ENCODE peak calls at places on chromosomes 4 and X, in four cellular contexts. F is IMR-90, Q is HepG2, S is GM12878. D is an unnamed sample.

GRCh38 chr4:98448923-98449322 is 187.7 kb downstream of the RAP1GDS1 start:
- DNase-seq in F (no peak), Q (no peak), S (no peak), D (no peak)

GRCh38 chr4:39151120-39151713 is 31.1 kb upstream of the WDR19 start:
- DNase-seq in F (peak; percentile 64), Q (no peak), S (no peak), D (no peak)

GRCh38 chr4:48030470-48030869 is 13.9 kb downstream of the NIPAL1 start:
- DNase-seq in F (no peak), Q (no peak), S (no peak), D (no peak)

GRCh38 chr4:2343476-2343875 is 75.0 kb downstream of the ZFYVE28 start:
- DNase-seq in F (no peak), Q (no peak), S (no peak), D (no peak)

GRCh38 chr4:25504932-25505636 is 128.0 kb downstream of the ANAPC4 start:
- DNase-seq in F (no peak), Q (no peak), S (no peak), D (no peak)

GRCh38 chr4:24664956-24665355 is 80.6 kb upstream of the DHX15 start:
- DNase-seq in F (peak; percentile 55), Q (peak; percentile 11), S (no peak), D (no peak)

GRCh38 chr4:63348735-63349673 is 1060.2 kb downstream of the TECRL start:
- DNase-seq in F (no peak), Q (no peak), S (no peak), D (no peak)

GRCh38 chrX:78316310-78316709 is 11.1 kb downstream of the CYSLTR1 start:
- DNase-seq in F (no peak), Q (no peak), S (no peak), D (no peak)

GRCh38 chr4:71133491-71133890 is 140.0 kb downstream of the DCK start:
- DNase-seq in F (peak; percentile 33), Q (no peak), S (no peak), D (no peak)

GRCh38 chr4:100504086-100504874 is 13.5 kb downstream of the EMCN start:
- DNase-seq in F (no peak), Q (no peak), S (no peak), D (no peak)

GRCh38 chr4:72843466-72843865 is 226.1 kb downstream of the COX18 start:
- DNase-seq in F (no peak), Q (no peak), S (no peak), D (no peak)

GRCh38 chrX:155956649-155957048 is 40.8 kb upstream of the IL9R start:
- DNase-seq in F (no peak), Q (no peak), S (no peak), D (no peak)

GRCh38 chr4:1042352-1043025 is 31.1 kb downstream of the FGFRL1 start:
- DNase-seq in F (no peak), Q (no peak), S (no peak), D (no peak)

GRCh38 chrX:70293621-70294020 is 3.7 kb downstream of the KIF4A start:
- DNase-seq in F (peak; percentile 66), Q (no peak), S (no peak), D (no peak)

GRCh38 chr4:76809594-76810305 is 88.2 kb downstream of the SOWAHB start:
- DNase-seq in F (peak; percentile 53), Q (peak; percentile 70), S (no peak), D (peak; percentile 1)

GRCh38 chr4:168879178-168879577 is 130.9 kb downstream of the CBR4 start:
- DNase-seq in F (no peak), Q (no peak), S (no peak), D (no peak)

GRCh38 chr4:174402470-174403176 is 118.9 kb downstream of the CEP44 start:
- DNase-seq in F (no peak), Q (no peak), S (no peak), D (no peak)

GRCh38 chr4:154124539-154125255 is 335.8 kb upstream of the SFRP2 start:
- DNase-seq in F (peak; percentile 36), Q (no peak), S (no peak), D (no peak)

GRCh38 chr4:130124066-130124465 is 1028.1 kb downstream of the C4orf33 start:
- DNase-seq in F (no peak), Q (no peak), S (no peak), D (no peak)

GRCh38 chr4:15457401-15458201 is 12.1 kb upstream of the CC2D2A start:
- DNase-seq in F (peak; percentile 81), Q (peak; percentile 24), S (peak; percentile 20), D (peak; percentile 30)
- H3K4me2 ChIP-seq in F (peak overlapping the region; percentile 75), Q (no peak overlapping the region), S (peak overlapping the region; percentile 26), D (no peak overlapping the region)

GRCh38 chr4:37453361-37454262 is 209.1 kb downstream of the NWD2 start:
- DNase-seq in F (no peak), Q (no peak), S (no peak), D (peak; percentile 49)
- TF ChIP-seq POLR2A in F (no peak), Q (no peak), S (no peak), D (no peak)

GRCh38 chrX:103628386-103629290 is at the start of gene TCEAL1:
- DNase-seq in F (peak; percentile 27), Q (peak; percentile 61), S (no peak), D (peak; percentile 9)

GRCh38 chrX:103626855-103627254 is 1.9 kb upstream of the TCEAL1 start:
- DNase-seq in F (peak; percentile 55), Q (no peak), S (no peak), D (no peak)

GRCh38 chrX:103629295-103630170 is 758 bp downstream of the TCEAL1 start:
- DNase-seq in F (peak; percentile 67), Q (peak; percentile 39), S (no peak), D (peak; percentile 34)

GRCh38 chrX:103631145-103631544 is 2.4 kb downstream of the TCEAL1 start:
- DNase-seq in F (no peak), Q (no peak), S (no peak), D (no peak)

GRCh38 chrX:103630171-103630511 is 1.4 kb downstream of the TCEAL1 start:
- DNase-seq in F (no peak), Q (no peak), S (no peak), D (no peak)
- TF ChIP-seq MXI1 in F (no peak), Q (no peak), S (no peak), D (no peak)

GRCh38 chrX:48918303-48918643 is 551 bp downstream of the PIM2 start:
- DNase-seq in F (no peak), Q (no peak), S (no peak), D (no peak)

GRCh38 chrX:48913605-48914366 is 2.3 kb upstream of the SLC35A2 start:
- DNase-seq in F (no peak), Q (no peak), S (no peak), D (no peak)

GRCh38 chrX:48917139-48917980 is 1.5 kb downstream of the PIM2 start:
- DNase-seq in F (peak; percentile 85), Q (peak; percentile 88), S (peak; percentile 88), D (peak; percentile 96)

GRCh38 chrX:48911407-48912182 is at the start of gene SLC35A2:
- DNase-seq in F (peak; percentile 64), Q (peak; percentile 85), S (no peak), D (peak; percentile 70)

GRCh38 chrX:48914593-48915493 is 3.4 kb upstream of the SLC35A2 start:
- DNase-seq in F (no peak), Q (no peak), S (no peak), D (no peak)
- H3K4me2 ChIP-seq in F (no peak overlapping the region), Q (no peak overlapping the region), S (peak overlapping the region; percentile 19), D (peak overlapping the region; percentile 67)

GRCh38 chrX:46547857-46548256 is 2.6 kb upstream of the ZNF674 start:
- DNase-seq in F (peak; percentile 84), Q (peak; percentile 27), S (no peak), D (no peak)

GRCh38 chrX:46549914-46550313 is 4.7 kb upstream of the ZNF674 start:
- DNase-seq in F (no peak), Q (no peak), S (no peak), D (no peak)

GRCh38 chrX:46543441-46543840 is 1.8 kb downstream of the ZNF674 start:
- DNase-seq in F (no peak), Q (no peak), S (no peak), D (no peak)

DNA sequence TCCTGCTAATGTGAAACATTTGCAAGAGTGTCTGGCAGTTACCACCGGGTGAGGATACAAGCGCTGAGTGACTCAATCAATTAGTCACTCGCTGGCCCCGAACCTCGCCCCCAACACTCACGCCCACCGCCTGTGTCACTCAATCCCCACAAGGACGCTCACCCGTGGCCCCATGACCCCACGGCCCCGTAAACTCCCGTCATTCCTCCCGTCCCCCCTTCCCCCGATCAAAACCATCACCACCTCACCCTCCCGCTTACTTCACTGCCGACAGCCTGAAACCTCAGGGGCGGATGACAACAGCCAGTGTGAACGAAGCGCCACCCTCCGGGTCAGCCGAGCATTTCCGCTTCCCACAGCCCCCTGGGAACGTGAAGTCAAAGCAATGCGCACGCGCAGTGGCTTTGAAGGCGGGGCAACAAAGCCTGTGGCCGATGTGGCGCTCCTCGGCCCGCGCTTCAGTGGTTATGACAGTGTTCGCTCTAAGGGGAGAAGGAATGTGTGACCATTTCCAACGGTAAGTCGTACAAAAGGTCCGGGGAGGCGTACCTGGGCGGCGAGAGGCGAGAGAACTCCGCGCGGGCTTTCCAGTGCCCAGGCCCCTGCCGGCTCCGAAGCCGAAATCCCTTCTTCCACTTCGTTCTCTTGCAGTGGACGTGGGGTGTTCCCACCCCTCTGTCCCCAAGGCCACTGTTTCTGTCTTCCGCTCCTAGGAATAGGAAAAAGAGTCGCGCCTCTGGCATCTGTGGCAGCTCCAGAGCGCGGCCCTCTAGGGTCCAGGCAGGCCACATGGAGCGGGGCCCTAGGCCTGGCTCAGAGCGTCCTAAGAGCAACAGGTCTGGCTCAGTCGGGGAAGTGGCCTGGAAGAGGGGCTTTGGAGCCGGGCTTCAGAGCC is at the start of gene ZNF674:
- DNase-seq in F (peak; percentile 93), Q (peak; percentile 84), S (peak; percentile 75), D (peak; percentile 89)
- TF ChIP-seq POLR2A in F (peak; percentile 88), Q (peak; percentile 87), S (peak; percentile 89), D (peak; percentile 84)

GRCh38 chrX:124619710-124620109 is 273.3 kb downstream of the SH2D1A start:
- DNase-seq in F (no peak), Q (no peak), S (no peak), D (no peak)
- TF ChIP-seq MXI1 in F (no peak), Q (no peak), S (no peak), D (no peak)

DNA sequence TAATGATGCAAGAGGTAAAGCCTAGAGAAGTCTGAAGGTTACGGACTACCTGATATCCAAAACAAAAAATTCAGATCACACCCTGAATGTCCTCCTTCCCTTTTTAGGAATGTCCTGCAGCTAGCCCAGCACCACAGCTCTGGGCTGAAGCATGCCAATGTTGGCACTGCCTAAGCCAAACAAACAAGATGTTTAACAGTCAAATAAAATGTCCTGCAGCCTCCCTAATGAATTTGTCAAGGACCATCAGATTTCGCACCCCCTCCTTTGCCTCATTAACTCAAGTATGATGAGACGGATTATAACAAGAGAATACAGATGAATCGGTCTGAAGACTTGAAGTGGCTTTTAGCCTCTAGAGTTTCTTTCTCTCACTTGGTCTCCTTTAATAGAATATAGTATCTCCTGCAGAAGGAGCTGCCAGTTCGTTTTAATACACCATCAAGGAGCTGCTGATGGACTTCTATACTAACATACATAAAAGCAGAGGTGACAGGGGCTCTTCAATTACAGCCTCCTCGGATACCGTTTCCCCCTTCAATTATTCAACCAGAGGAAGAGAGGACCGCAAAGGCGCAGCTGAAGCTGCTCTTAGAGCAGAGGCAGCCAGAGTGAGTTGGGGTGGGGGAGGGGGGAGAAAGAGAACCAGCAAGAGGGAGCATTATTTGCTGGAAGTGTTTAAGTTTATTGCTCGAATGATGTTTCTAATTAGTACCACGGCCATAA is 3.0 kb upstream of the MAB21L2 start:
- DNase-seq in F (peak; percentile 57), Q (no peak), S (no peak), D (no peak)
- H3K4me2 ChIP-seq in F (peak overlapping the region; percentile 79), Q (no peak overlapping the region), S (no peak overlapping the region), D (no peak overlapping the region)

GRCh38 chrX:101658661-101659477 is 781 bp downstream of the ARMCX2 start:
- DNase-seq in F (peak; percentile 40), Q (no peak), S (no peak), D (peak; percentile 54)
- TF ChIP-seq POLR2A in F (no peak), Q (no peak), S (no peak), D (no peak)